ENCODE peak calls at places on chromosomes 16 and 17, in eight cellular contexts. N is neural crest cell, Q is body of pancreas, Y is A549, C is WTC11, G is fibroblast of the aortic adventitia, E is endothelial cell, Z is GM20000. B is an unnamed sample.

GRCh38 chr17:58302919-58303551 is 22.3 kb upstream of the MPO start:
- DNase-seq in N (no peak), Q (no peak), Y (no peak), C (no peak), G (no peak), E (no peak), Z (no peak), B (no peak)

GRCh38 chr17:66354981-66355380 is 52.6 kb downstream of the PRKCA start:
- DNase-seq in N (no peak), Q (no peak), Y (no peak), C (no peak), G (peak), E (no peak), Z (no peak), B (peak)

GRCh38 chr17:62750502-62751349 is 57.4 kb downstream of the MARCHF10 start:
- DNase-seq in N (no peak), Q (peak), Y (no peak), C (peak), G (no peak), E (no peak), Z (no peak), B (no peak)

GRCh38 chr16:75116081-75116910 is at the start of gene LDHD:
- DNase-seq in N (no peak), Q (peak), Y (peak), C (peak), G (peak), E (no peak), Z (no peak), B (peak)

GRCh38 chr17:16880121-16880842 is 91.6 kb downstream of the TNFRSF13B start:
- DNase-seq in N (no peak), Q (no peak), Y (no peak), C (no peak), G (no peak), E (no peak), Z (no peak), B (no peak)

GRCh38 chr17:29176500-29177351 is 3.5 kb downstream of the MYO18A start:
- DNase-seq in N (peak), Q (peak), Y (peak), C (peak), G (peak), E (peak), Z (peak), B (peak)

GRCh38 chr16:8816967-8817662 is 19.5 kb downstream of the PMM2 start:
- DNase-seq in N (no peak), Q (no peak), Y (no peak), C (no peak), G (no peak), E (no peak), Z (no peak), B (no peak)

GRCh38 chr16:66608241-66609138 is 4.0 kb downstream of the CMTM3 start:
- DNase-seq in N (peak), Q (peak), Y (peak), C (peak), G (peak), E (peak), Z (peak), B (peak)

GRCh38 chr16:28873543-28874201 is 4.6 kb upstream of the ATP2A1 start:
- DNase-seq in N (no peak), Q (no peak), Y (peak), C (peak), G (no peak), E (peak), Z (peak), B (no peak)

GRCh38 chr16:84763164-84763563 is 56.6 kb upstream of the CRISPLD2 start:
- DNase-seq in N (no peak), Q (no peak), Y (no peak), C (no peak), G (no peak), E (no peak), Z (no peak), B (no peak)

GRCh38 chr16:58753711-58754134 is 19.6 kb upstream of the GOT2 start:
- DNase-seq in N (no peak), Q (no peak), Y (no peak), C (no peak), G (no peak), E (no peak), Z (no peak), B (no peak)

GRCh38 chr16:74446866-74447265 is 25.6 kb upstream of the CLEC18B start:
- DNase-seq in N (no peak), Q (no peak), Y (no peak), C (no peak), G (no peak), E (no peak), Z (no peak), B (no peak)

GRCh38 chr16:86676216-86676800 is 98.0 kb downstream of the FOXL1 start:
- DNase-seq in N (no peak), Q (no peak), Y (no peak), C (no peak), G (peak), E (no peak), Z (no peak), B (peak)

GRCh38 chr16:60204221-60204620 is 1470.1 kb upstream of the GOT2 start:
- DNase-seq in N (no peak), Q (no peak), Y (no peak), C (no peak), G (no peak), E (no peak), Z (no peak), B (no peak)

GRCh38 chr16:73172621-73173312 is 124.8 kb upstream of the ZFHX3 start:
- DNase-seq in N (peak), Q (peak), Y (peak), C (no peak), G (peak), E (no peak), Z (no peak), B (peak)
- TF ChIP-seq CTCF in N (peak), Q (no peak), Y (peak), C (no peak), G (peak), E (peak), Z (no peak), B (peak)

GRCh38 chr16:2429771-2430663 is 770 bp downstream of the CCNF start:
- DNase-seq in N (no peak), Q (no peak), Y (peak), C (no peak), G (peak), E (peak), Z (peak), B (peak)
- TF ChIP-seq CTCF in N (no peak), Q (no peak), Y (no peak), C (no peak), G (no peak), E (no peak), Z (no peak), B (no peak)

GRCh38 chr16:70602831-70603230 is 43.5 kb upstream of the IL34 start:
- DNase-seq in N (no peak), Q (no peak), Y (no peak), C (no peak), G (no peak), E (no peak), Z (no peak), B (no peak)

GRCh38 chr16:70601576-70602575 is 44.5 kb upstream of the IL34 start:
- DNase-seq in N (no peak), Q (no peak), Y (no peak), C (no peak), G (peak), E (no peak), Z (no peak), B (peak)

GRCh38 chr16:70605284-70605659 is 41.1 kb upstream of the IL34 start:
- DNase-seq in N (no peak), Q (no peak), Y (no peak), C (no peak), G (peak), E (no peak), Z (no peak), B (peak)

GRCh38 chr16:70608516-70608915 is 37.8 kb upstream of the IL34 start:
- DNase-seq in N (no peak), Q (no peak), Y (no peak), C (no peak), G (no peak), E (no peak), Z (no peak), B (no peak)

GRCh38 chr16:70604407-70605283 is 41.7 kb upstream of the IL34 start:
- DNase-seq in N (no peak), Q (no peak), Y (no peak), C (no peak), G (no peak), E (no peak), Z (no peak), B (no peak)
- TF ChIP-seq CTCF in N (no peak), Q (no peak), Y (no peak), C (no peak), G (peak), E (no peak), Z (no peak), B (no peak)

DNA sequence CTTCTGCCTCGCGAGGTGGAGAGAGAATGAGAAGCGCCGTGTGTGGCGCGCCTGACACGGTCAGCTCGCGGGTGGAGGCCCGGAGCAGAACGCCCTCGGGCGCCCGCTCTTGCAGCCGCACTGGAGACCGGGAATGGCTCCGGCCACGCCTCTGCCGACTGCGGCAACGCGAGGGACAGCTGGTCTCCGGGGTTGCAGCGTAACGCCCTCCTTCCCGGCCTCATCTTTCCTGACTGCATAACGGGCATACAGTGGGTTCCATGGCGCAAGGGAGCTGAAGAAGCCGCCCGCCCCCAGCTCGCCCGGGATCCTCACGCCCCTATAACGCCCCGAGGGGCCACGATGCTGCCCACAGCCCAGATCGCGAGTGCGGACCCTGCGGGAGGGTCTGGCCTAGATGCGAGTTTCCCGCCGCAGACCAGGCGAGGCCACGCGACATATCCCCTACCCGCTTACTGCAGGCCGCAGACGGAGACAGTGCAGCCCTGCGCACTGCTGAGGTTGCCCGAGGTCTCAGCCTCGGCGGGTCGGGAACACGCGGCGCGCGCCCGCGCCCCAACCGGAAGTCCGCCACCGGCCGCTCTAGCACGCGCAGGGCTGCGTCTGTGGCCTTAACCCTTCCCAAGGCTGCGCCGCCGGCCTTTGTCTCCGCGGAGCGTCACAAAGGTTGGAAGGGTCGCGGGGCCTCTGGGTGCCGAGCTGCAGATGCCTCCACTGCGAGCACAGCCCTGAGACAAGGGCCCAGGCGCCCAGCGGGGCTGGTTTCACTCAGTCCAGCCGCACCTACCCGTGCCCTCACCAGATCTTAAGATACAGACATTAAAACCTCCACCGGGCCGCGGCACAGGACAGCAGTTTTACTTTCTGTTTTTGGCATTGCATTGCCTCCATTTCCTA is 18.8 kb downstream of the BCL7C start:
- DNase-seq in N (peak), Q (peak), Y (peak), C (peak), G (peak), E (peak), Z (peak), B (peak)
- TF ChIP-seq CTCF in N (no peak), Q (no peak), Y (no peak), C (no peak), G (no peak), E (no peak), Z (no peak), B (no peak)

GRCh38 chr17:61635913-61636432 is 45.0 kb upstream of the NACA2 start:
- DNase-seq in N (peak), Q (peak), Y (no peak), C (peak), G (peak), E (peak), Z (peak), B (peak)
- TF ChIP-seq CTCF in N (peak), Q (peak), Y (peak), C (peak), G (peak), E (peak), Z (peak), B (peak)

GRCh38 chr17:48150107-48150463 is 42.5 kb downstream of the SNX11 start:
- DNase-seq in N (no peak), Q (no peak), Y (no peak), C (no peak), G (no peak), E (no peak), Z (no peak), B (no peak)

GRCh38 chr17:48149174-48150106 is 41.9 kb downstream of the SNX11 start:
- DNase-seq in N (no peak), Q (no peak), Y (no peak), C (peak), G (no peak), E (peak), Z (no peak), B (peak)

GRCh38 chr17:48155889-48156670 is 48.5 kb downstream of the SNX11 start:
- DNase-seq in N (no peak), Q (no peak), Y (no peak), C (peak), G (no peak), E (no peak), Z (no peak), B (no peak)

GRCh38 chr17:48150602-48151001 is 43.0 kb downstream of the SNX11 start:
- DNase-seq in N (no peak), Q (no peak), Y (no peak), C (no peak), G (no peak), E (no peak), Z (no peak), B (no peak)

GRCh38 chr17:48153711-48154642 is 46.4 kb downstream of the SNX11 start:
- DNase-seq in N (peak), Q (peak), Y (peak), C (peak), G (peak), E (peak), Z (peak), B (peak)
- TF ChIP-seq CTCF in N (peak), Q (peak), Y (peak), C (peak), G (peak), E (no peak), Z (peak), B (peak)

DNA sequence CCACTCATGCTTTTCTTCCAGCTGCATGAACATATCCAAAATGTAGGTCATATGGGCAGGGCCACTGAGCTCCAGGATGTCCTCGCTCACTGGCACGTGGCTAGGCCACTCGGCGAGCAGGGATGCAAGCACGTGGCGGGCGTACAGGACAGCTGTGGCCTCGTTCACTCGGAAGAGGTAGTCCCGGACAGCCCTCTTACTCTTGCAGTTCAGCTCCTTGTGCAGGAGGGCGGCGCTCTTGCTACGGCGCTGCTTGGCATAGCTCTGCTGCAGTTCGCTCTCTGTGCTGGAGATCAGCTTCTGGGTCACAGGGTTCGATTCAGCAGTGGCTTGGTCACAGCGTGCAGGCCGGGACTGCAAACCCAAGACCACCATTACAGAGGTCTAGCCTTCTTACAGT is 53.1 kb upstream of the ATP2A3 start:
- DNase-seq in N (no peak), Q (no peak), Y (no peak), C (peak), G (no peak), E (no peak), Z (no peak), B (no peak)
- TF ChIP-seq CTCF in N (peak), Q (no peak), Y (peak), C (no peak), G (peak), E (peak), Z (peak), B (no peak)

GRCh38 chr17:73209436-73209835 is 16.6 kb downstream of the COG1 start:
- DNase-seq in N (no peak), Q (no peak), Y (no peak), C (no peak), G (no peak), E (no peak), Z (no peak), B (no peak)

GRCh38 chr17:73208139-73208827 is 15.4 kb downstream of the COG1 start:
- DNase-seq in N (no peak), Q (no peak), Y (no peak), C (no peak), G (no peak), E (no peak), Z (no peak), B (no peak)

GRCh38 chr17:73214008-73214407 is 21.2 kb downstream of the COG1 start:
- DNase-seq in N (no peak), Q (no peak), Y (no peak), C (no peak), G (no peak), E (no peak), Z (no peak), B (no peak)

GRCh38 chr17:73211745-73212144 is 18.9 kb downstream of the COG1 start:
- DNase-seq in N (no peak), Q (no peak), Y (no peak), C (no peak), G (no peak), E (no peak), Z (no peak), B (no peak)

GRCh38 chr17:73210002-73210678 is 17.3 kb downstream of the COG1 start:
- DNase-seq in N (no peak), Q (no peak), Y (peak), C (no peak), G (peak), E (no peak), Z (no peak), B (no peak)
- TF ChIP-seq CTCF in N (peak), Q (no peak), Y (peak), C (peak), G (peak), E (peak), Z (no peak), B (peak)

B was measured in cardiac fibroblast.